ENCODE peak calls at places on chromosomes 6 and 20, in eight cellular contexts. M, L, H, T, Z, K, W and B are unnamed samples.

GRCh38 chr20:34997171-34997570 is 41.5 kb downstream of the MYH7B start:
- DNase-seq in W (no peak), L (no peak), M (no peak), Z (no peak), K (no peak), T (peak; percentile 68), H (no peak), B (no peak)

GRCh38 chr6:110622912-110623578 is 146.6 kb upstream of the SLC22A16 start:
- DNase-seq in W (no peak), K (no peak), L (peak; percentile 41), T (no peak), H (no peak), Z (no peak), M (no peak), B (peak; percentile 11)

GRCh38 chr6:156645106-156645505 is 132.1 kb upstream of the ARID1B start:
- DNase-seq in M (no peak), W (no peak), H (no peak), T (no peak), Z (no peak), K (no peak), L (no peak), B (no peak)

GRCh38 chr6:38714239-38715015 is 684 bp upstream of the DNAH8 start:
- DNase-seq in K (no peak), H (no peak), T (no peak), M (no peak), Z (peak; percentile 28), W (no peak), L (peak; percentile 25), B (peak; percentile 42)

GRCh38 chr20:31988430-31989015 is 20.6 kb downstream of the XKR7 start:
- DNase-seq in K (no peak), M (no peak), W (no peak), H (no peak), L (peak; percentile 36), T (no peak), Z (no peak), B (no peak)

GRCh38 chr6:161374971-161375873 is 101.4 kb upstream of the AGPAT4 start:
- DNase-seq in H (no peak), T (peak; percentile 73), K (no peak), L (peak; percentile 48), M (no peak), W (no peak), Z (peak; percentile 25), B (peak; percentile 49)

GRCh38 chr20:14067631-14068030 is 72.3 kb downstream of the MACROD2 start:
- DNase-seq in Z (no peak), M (no peak), T (no peak), H (no peak), L (peak; percentile 24), W (no peak), K (no peak), B (peak; percentile 28)

GRCh38 chr6:139981810-139982550 is 607.5 kb upstream of the CITED2 start:
- DNase-seq in K (no peak), T (no peak), H (peak; percentile 94), L (peak; percentile 80), W (peak; percentile 33), Z (peak; percentile 82), M (no peak), B (peak; percentile 89)

GRCh38 chr6:36442083-36442670 is 477 bp downstream of the PXT1 start:
- DNase-seq in Z (no peak), H (no peak), M (no peak), L (peak; percentile 3), K (no peak), W (no peak), T (no peak), B (peak; percentile 7)

GRCh38 chr6:57432162-57432561 is 114.7 kb downstream of the PRIM2 start:
- DNase-seq in T (no peak), L (no peak), K (no peak), Z (peak; percentile 58), W (no peak), M (no peak), H (no peak), B (no peak)

GRCh38 chr6:44064089-44064947 is 62.9 kb downstream of the MRPL14 start:
- DNase-seq in K (no peak), W (no peak), T (no peak), M (peak; percentile 98), L (peak; percentile 99), H (no peak), Z (peak; percentile 88), B (peak; percentile 94)

GRCh38 chr6:98777762-98778161 is 56.6 kb upstream of the POU3F2 start:
- DNase-seq in Z (no peak), W (no peak), T (no peak), K (no peak), H (no peak), L (no peak), M (no peak), B (no peak)

GRCh38 chr6:24603241-24603640 is 42.8 kb downstream of the KIAA0319 start:
- DNase-seq in W (no peak), L (no peak), M (no peak), K (no peak), T (no peak), Z (no peak), H (no peak), B (no peak)

GRCh38 chr20:25622450-25623224 is 1.2 kb downstream of the NANP start:
- DNase-seq in M (no peak), L (no peak), K (no peak), W (no peak), H (peak; percentile 39), Z (peak; percentile 50), T (no peak), B (no peak)

GRCh38 chr20:63750807-63751470 is 11.4 kb downstream of the SLC2A4RG start:
- DNase-seq in K (peak; percentile 33), Z (no peak), W (no peak), T (no peak), L (no peak), M (no peak), H (no peak), B (no peak)

GRCh38 chr6:125197795-125198269 is 44.3 kb downstream of the TPD52L1 start:
- DNase-seq in W (no peak), M (no peak), Z (peak; percentile 62), L (peak; percentile 77), H (no peak), K (no peak), T (peak; percentile 58), B (peak; percentile 83)

GRCh38 chr6:34527751-34528670 is 28.1 kb downstream of the SPDEF start:
- DNase-seq in M (no peak), K (no peak), T (no peak), L (no peak), W (no peak), H (peak; percentile 55), Z (no peak), B (no peak)

GRCh38 chr6:45741437-45742166 is 274.1 kb downstream of the CLIC5 start:
- DNase-seq in T (no peak), W (no peak), K (no peak), M (no peak), Z (no peak), H (no peak), L (no peak), B (no peak)

GRCh38 chr6:33419580-33420492 is at the start of gene SYNGAP1:
- DNase-seq in T (peak; percentile 76), Z (no peak), K (no peak), M (peak; percentile 57), L (no peak), W (no peak), H (peak; percentile 67), B (no peak)

GRCh38 chr20:16066571-16066970 is 506.7 kb downstream of the KIF16B start:
- DNase-seq in M (no peak), T (no peak), L (peak; percentile 81), Z (no peak), K (no peak), W (no peak), H (no peak), B (peak; percentile 7)

GRCh38 chr20:47230811-47231256 is 125.7 kb downstream of the ZMYND8 start:
- DNase-seq in M (no peak), W (no peak), T (no peak), K (no peak), H (no peak), Z (no peak), L (peak; percentile 38), B (no peak)

GRCh38 chr6:44086931-44087574 is 40.2 kb downstream of the MRPL14 start:
- DNase-seq in M (no peak), T (peak; percentile 72), L (peak; percentile 74), K (no peak), Z (no peak), W (no peak), H (no peak), B (peak; percentile 81)

GRCh38 chr20:35174458-35175216 is 2.8 kb downstream of the PROCR start:
- DNase-seq in M (no peak), L (peak; percentile 48), W (no peak), H (no peak), T (no peak), Z (peak; percentile 48), K (no peak), B (peak; percentile 38)

GRCh38 chr20:44644384-44645131 is 6.9 kb downstream of the ADA start:
- DNase-seq in L (no peak), W (no peak), M (no peak), T (no peak), K (peak; percentile 54), Z (no peak), H (no peak), B (no peak)

GRCh38 chr6:118810420-118811027 is 83.4 kb upstream of the ASF1A start:
- DNase-seq in Z (no peak), K (peak; percentile 62), T (no peak), W (no peak), L (no peak), H (no peak), M (no peak), B (no peak)

GRCh38 chr6:97123112-97123511 is 159.9 kb downstream of the MMS22L start:
- DNase-seq in L (no peak), M (no peak), W (no peak), H (no peak), Z (no peak), K (no peak), T (no peak), B (no peak)

GRCh38 chr6:151738267-151738666 is 69.2 kb upstream of the ESR1 start:
- DNase-seq in H (no peak), K (no peak), T (no peak), L (no peak), M (no peak), Z (no peak), W (no peak), B (no peak)

GRCh38 chr20:18628330-18628941 is 40.6 kb downstream of the DTD1 start:
- DNase-seq in L (peak; percentile 43), T (no peak), K (no peak), W (no peak), H (peak; percentile 50), Z (no peak), M (no peak), B (no peak)

GRCh38 chr6:31621320-31621939 is 915 bp downstream of the PRRC2A start:
- DNase-seq in K (no peak), H (no peak), Z (peak; percentile 39), W (no peak), L (peak; percentile 17), M (no peak), T (no peak), B (no peak)

GRCh38 chr6:29516108-29516507 is 28.4 kb upstream of the MAS1L start:
- DNase-seq in L (peak; percentile 75), M (no peak), K (peak; percentile 9), H (no peak), W (no peak), T (no peak), Z (no peak), B (peak; percentile 57)

GRCh38 chr20:47150403-47151152 is 205.9 kb downstream of the ZMYND8 start:
- DNase-seq in T (peak; percentile 57), H (peak; percentile 77), L (peak; percentile 65), Z (peak; percentile 64), M (peak; percentile 79), K (no peak), W (peak; percentile 71), B (peak; percentile 60)

GRCh38 chr6:28245206-28245941 is 6.7 kb downstream of the ZKSCAN4 start:
- DNase-seq in M (no peak), Z (no peak), W (no peak), L (no peak), T (no peak), K (no peak), H (no peak), B (no peak)